ENCODE peak calls at places on chromosomes 7 and 10, in seven cellular contexts. O is kidney epithelial cell, H is mammary epithelial cell, A is SJSA1, M is Karpas-422, K is brain microvascular endothelial cell, D is GM23338. X is an unnamed sample.

GRCh38 chr10:43994539-43994938 is 345.9 kb upstream of the ZNF32 start:
- DNase-seq in O (no peak), H (no peak), A (no peak), M (no peak), K (no peak), D (no peak), X (no peak)

GRCh38 chr10:3106908-3107425 is 39.6 kb downstream of the PFKP start:
- DNase-seq in O (peak; percentile 29), H (no peak), A (no peak), M (no peak), K (peak; percentile 51), D (no peak), X (no peak)

GRCh38 chr7:2190531-2190930 is 42.2 kb downstream of the MAD1L1 start:
- DNase-seq in O (no peak), H (no peak), A (peak; percentile 32), M (no peak), K (no peak), D (no peak), X (no peak)

GRCh38 chr10:20898851-20899250 is 1.7 kb upstream of the NEBL start:
- DNase-seq in O (no peak), H (peak; percentile 2), A (no peak), M (no peak), K (peak; percentile 62), D (no peak), X (no peak)

GRCh38 chr7:101400751-101401150 is 38.1 kb downstream of the COL26A1 start:
- DNase-seq in O (no peak), H (no peak), A (no peak), M (no peak), K (no peak), D (no peak), X (no peak)

GRCh38 chr10:100065084-100065660 is 16.5 kb downstream of the CPN1 start:
- DNase-seq in O (no peak), H (no peak), A (no peak), M (no peak), K (no peak), D (peak; percentile 69), X (peak; percentile 74)

GRCh38 chr10:62890395-62890794 is 74.2 kb upstream of the EGR2 start:
- DNase-seq in O (no peak), H (peak; percentile 26), A (no peak), M (no peak), K (no peak), D (no peak), X (no peak)

GRCh38 chr10:70597856-70598815 is 4.4 kb downstream of the PRF1 start:
- DNase-seq in O (no peak), H (no peak), A (no peak), M (no peak), K (no peak), D (no peak), X (no peak)

GRCh38 chr10:69696073-69696731 is 66.2 kb downstream of the FAM241B start:
- DNase-seq in O (peak; percentile 52), H (peak; percentile 87), A (peak; percentile 51), M (peak; percentile 52), K (peak; percentile 92), D (peak; percentile 72), X (peak; percentile 76)

GRCh38 chr10:133354672-133355240 is 3.1 kb downstream of the FUOM start:
- DNase-seq in O (no peak), H (no peak), A (no peak), M (no peak), K (no peak), D (no peak), X (no peak)

GRCh38 chr7:74029094-74029785 is 1.3 kb downstream of the ELN start:
- DNase-seq in O (no peak), H (no peak), A (no peak), M (no peak), K (no peak), D (no peak), X (no peak)

GRCh38 chr10:94439275-94439861 is 37.0 kb downstream of the TBC1D12 start:
- DNase-seq in O (no peak), H (peak; percentile 3), A (no peak), M (no peak), K (no peak), D (peak; percentile 30), X (peak; percentile 14)

GRCh38 chr10:69446650-69447151 is 4.6 kb upstream of the TSPAN15 start:
- DNase-seq in O (peak; percentile 79), H (peak; percentile 80), A (peak; percentile 80), M (no peak), K (peak; percentile 88), D (no peak), X (no peak)

DNA sequence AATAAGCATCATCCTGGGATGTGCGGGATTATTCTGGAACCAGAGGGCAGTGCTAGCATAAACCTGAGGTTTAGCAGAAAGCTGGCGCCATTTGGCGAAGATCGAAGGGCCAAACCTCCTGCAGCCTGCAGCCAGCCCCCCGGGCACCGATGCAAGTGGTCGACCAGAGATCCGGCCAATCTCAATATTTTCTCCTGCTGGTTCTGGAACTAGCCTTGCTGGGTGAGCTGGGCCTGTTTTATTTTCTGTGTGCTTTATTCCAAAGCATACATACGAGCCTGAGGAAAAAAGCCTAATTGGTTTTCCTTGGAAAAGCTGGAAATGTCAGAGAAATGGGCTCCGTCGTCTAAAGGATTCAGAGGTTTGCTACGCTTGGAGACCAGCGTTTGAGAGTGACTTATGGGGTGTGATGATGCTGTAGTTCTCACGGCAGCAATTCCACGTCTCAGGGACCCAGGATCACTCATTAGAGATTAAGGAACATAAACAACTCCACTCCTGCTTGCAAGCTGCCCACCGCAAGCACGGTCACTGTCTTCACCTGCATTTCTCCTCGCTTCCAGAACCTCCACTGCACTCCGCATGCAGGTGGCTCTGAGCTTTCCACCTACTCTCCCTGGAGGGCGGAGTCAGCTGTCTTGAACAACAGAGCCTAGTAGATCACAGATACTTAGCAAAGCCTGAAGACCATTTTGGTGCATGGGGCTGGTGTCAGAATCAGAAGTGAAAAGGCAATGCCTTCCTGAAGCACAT is 60.2 kb downstream of the PRKAG2 start:
- DNase-seq in O (no peak), H (no peak), A (no peak), M (no peak), K (no peak), D (no peak), X (no peak)
- H3K27me3 ChIP-seq in O (peaks cover 15% of the 10 kb centered on the region), H (no peaks in the 10 kb centered on the region), A (peaks cover 5% of the 10 kb centered on the region), M (no peaks in the 10 kb centered on the region), K (peaks cover 28% of the 10 kb centered on the region), D (no peaks in the 10 kb centered on the region), X (peaks cover 3% of the 10 kb centered on the region)

DNA sequence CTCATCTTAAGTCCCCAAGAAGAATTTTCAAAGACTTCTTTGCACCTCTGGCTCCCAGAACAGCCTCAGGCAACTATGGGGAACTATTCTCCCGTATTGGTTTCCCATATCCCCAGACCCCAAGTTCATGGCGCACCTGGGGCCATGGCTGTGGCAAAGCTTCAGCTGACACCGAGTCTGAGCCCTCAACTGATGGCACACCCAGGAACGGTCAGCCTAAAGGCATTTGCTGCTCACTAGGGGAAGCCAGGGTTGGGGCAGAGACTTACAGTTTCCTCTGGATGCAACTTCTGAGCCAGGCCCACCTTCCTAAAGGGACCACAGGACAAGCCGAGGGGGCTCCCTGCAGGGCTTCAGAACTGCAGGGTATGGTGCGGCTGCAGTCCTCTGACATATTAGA is 13.7 kb upstream of the CPA1 start:
- DNase-seq in O (no peak), H (no peak), A (no peak), M (no peak), K (no peak), D (no peak), X (no peak)
- H3K4me3 ChIP-seq in O (no peak overlapping the region), H (no peak overlapping the region), A (no peak overlapping the region), M (no peak overlapping the region), K (no peak overlapping the region), D (no peak overlapping the region), X (no peak overlapping the region)

DNA sequence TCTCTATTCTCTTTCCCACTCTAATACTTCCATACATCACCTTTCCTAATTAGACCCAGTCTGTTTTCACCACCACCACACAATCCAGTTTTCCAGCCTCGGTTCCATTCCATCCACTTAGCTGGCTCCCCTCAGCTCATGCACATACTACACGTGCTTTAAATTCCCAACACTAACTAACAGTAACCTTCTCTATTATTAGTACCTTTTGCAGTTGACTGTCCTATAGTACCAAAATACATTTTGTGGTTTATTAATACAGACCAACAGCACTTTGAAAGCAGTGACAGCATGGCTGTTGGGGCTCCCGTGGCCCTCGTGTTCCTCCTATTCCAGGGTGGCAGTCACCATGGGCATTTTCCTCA is 64.9 kb downstream of the LARP4B start:
- DNase-seq in O (no peak), H (no peak), A (no peak), M (no peak), K (no peak), D (no peak), X (no peak)
- H3K36me3 ChIP-seq in O (no peaks in the 10 kb centered on the region), H (peaks cover 21% of the 10 kb centered on the region), A (peaks cover 71% of the 10 kb centered on the region), M (peaks cover 39% of the 10 kb centered on the region), K (peaks cover 34% of the 10 kb centered on the region), D (peaks cover 15% of the 10 kb centered on the region), X (peaks cover 7% of the 10 kb centered on the region)

DNA sequence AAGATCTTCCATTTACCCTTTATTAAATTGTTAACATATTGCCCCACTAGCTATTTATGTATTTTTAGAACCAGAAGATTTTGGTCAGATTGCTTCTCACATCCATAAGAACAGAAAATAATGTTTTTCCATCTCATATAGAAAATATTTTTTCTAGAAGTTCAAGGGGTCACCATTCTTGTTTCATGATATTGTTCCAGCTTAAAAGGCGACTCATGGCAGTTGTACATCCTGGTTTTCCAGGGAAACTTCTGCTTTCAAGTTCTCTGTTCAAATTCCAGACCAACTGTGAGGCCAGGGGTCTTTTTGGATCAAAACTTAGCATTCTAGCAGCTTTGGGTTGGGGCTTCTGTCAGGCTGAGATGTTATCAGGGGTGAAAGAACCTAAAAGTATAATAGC is 84.4 kb downstream of the LRRC4 start:
- DNase-seq in O (no peak), H (no peak), A (no peak), M (no peak), K (no peak), D (no peak), X (no peak)
- H3K27me3 ChIP-seq in O (no peaks in the 10 kb centered on the region), H (no peaks in the 10 kb centered on the region), A (no peaks in the 10 kb centered on the region), M (no peaks in the 10 kb centered on the region), K (no peaks in the 10 kb centered on the region), D (no peaks in the 10 kb centered on the region), X (no peaks in the 10 kb centered on the region)

GRCh38 chr10:72087392-72087968 is 871 bp downstream of the SPOCK2 start:
- DNase-seq in O (no peak), H (no peak), A (no peak), M (no peak), K (no peak), D (peak; percentile 47), X (peak; percentile 86)
- H3K4me3 ChIP-seq in O (peak overlapping the region; percentile 55), H (peak overlapping the region; percentile 25), A (no peak overlapping the region), M (no peak overlapping the region), K (no peak overlapping the region), D (peak overlapping the region; percentile 73), X (peak overlapping the region; percentile 38)

DNA sequence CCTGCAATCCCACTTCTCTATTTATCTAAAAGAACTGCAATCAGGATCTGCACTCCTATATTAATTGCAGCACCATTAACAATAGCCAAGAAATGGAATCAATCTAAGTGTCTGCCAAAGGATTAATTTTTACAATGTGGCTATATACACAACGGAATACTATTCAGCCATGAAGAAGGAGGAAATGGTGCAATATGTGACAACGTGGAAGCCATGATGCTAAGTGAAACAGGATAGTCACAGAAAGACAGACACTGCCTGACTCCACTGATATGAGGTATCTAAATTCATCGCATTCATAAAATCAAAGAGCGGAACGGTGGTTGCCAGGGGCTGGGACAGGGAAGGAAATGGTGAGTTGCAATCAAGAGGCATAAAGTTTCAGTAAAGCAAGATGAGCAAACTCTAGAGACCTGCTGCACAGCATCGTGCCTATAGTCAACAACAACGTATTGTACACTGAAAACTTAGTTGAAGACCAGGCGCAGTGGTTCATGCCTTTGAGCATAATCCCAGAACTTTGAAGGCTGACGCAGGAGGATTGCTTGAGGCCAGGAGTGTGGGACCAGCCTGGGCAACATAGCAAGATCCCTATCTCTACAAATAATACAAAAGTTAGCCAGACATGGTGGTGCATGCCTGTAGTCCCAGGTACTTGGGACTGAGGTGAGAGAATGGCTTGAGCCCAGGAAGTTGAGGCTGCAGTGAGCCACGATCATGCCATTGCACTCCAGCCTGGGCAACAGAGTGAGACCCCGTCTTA is 76.3 kb downstream of the FGFR2 start:
- DNase-seq in O (no peak), H (no peak), A (no peak), M (no peak), K (no peak), D (no peak), X (no peak)
- H3K36me3 ChIP-seq in O (no peaks in the 10 kb centered on the region), H (no peaks in the 10 kb centered on the region), A (no peaks in the 10 kb centered on the region), M (no peaks in the 10 kb centered on the region), K (no peaks in the 10 kb centered on the region), D (peaks cover 34% of the 10 kb centered on the region), X (peaks cover 16% of the 10 kb centered on the region)

X was measured in H7.